ENCODE peak calls at places on chromosomes 11 and 22, in seven cellular contexts. One of them, this sample, is unnamed.

GRCh38 chr11:114229062-114229450 is 67.1 kb upstream of the NNMT start:
- DNase-seq in IMR-90: no peak
- DNase-seq in activated CD8-positive, alpha-beta T cell treated with anti-CD3 and anti-CD28 coated beads, Interleukin-2, amount 10 ng/mL, durations not matched to agents 7 days and 5 days: no peak
- DNase-seq in NCI-H1417: no peak
- DNase-seq in head of caudate nucleus: peak; percentile 57
- DNase-seq in psoas muscle: no peak
- DNase-seq in activated CD4-positive, alpha-beta T cell treated with anti-CD3 and anti-CD28 coated beads, Interleukin-2, amount 10 ng/mL, durations not matched to agents 24 days and 14 days: no peak
- DNase-seq in this sample: peak; percentile 44

GRCh38 chr11:96367357-96367756 is 22.4 kb downstream of the CCDC82 start:
- DNase-seq in IMR-90: no peak
- DNase-seq in activated CD8-positive, alpha-beta T cell treated with anti-CD3 and anti-CD28 coated beads, Interleukin-2, amount 10 ng/mL, durations not matched to agents 7 days and 5 days: no peak
- DNase-seq in NCI-H1417: no peak
- DNase-seq in head of caudate nucleus: no peak
- DNase-seq in psoas muscle: no peak
- DNase-seq in activated CD4-positive, alpha-beta T cell treated with anti-CD3 and anti-CD28 coated beads, Interleukin-2, amount 10 ng/mL, durations not matched to agents 24 days and 14 days: no peak
- DNase-seq in this sample: no peak

GRCh38 chr11:14312736-14313438 is 46.1 kb downstream of the RRAS2 start:
- DNase-seq in IMR-90: peak; percentile 91
- DNase-seq in activated CD8-positive, alpha-beta T cell treated with anti-CD3 and anti-CD28 coated beads, Interleukin-2, amount 10 ng/mL, durations not matched to agents 7 days and 5 days: no peak
- DNase-seq in NCI-H1417: no peak
- DNase-seq in head of caudate nucleus: no peak
- DNase-seq in psoas muscle: no peak
- DNase-seq in activated CD4-positive, alpha-beta T cell treated with anti-CD3 and anti-CD28 coated beads, Interleukin-2, amount 10 ng/mL, durations not matched to agents 24 days and 14 days: no peak
- DNase-seq in this sample: no peak

GRCh38 chr22:48741540-48741939 is 1086.1 kb downstream of the BRD1 start:
- DNase-seq in IMR-90: no peak
- DNase-seq in activated CD8-positive, alpha-beta T cell treated with anti-CD3 and anti-CD28 coated beads, Interleukin-2, amount 10 ng/mL, durations not matched to agents 7 days and 5 days: no peak
- DNase-seq in NCI-H1417: no peak
- DNase-seq in head of caudate nucleus: no peak
- DNase-seq in psoas muscle: no peak
- DNase-seq in activated CD4-positive, alpha-beta T cell treated with anti-CD3 and anti-CD28 coated beads, Interleukin-2, amount 10 ng/mL, durations not matched to agents 24 days and 14 days: no peak
- DNase-seq in this sample: no peak

GRCh38 chr22:19991645-19992451 is 24.8 kb downstream of the ARVCF start:
- DNase-seq in IMR-90: no peak
- DNase-seq in activated CD8-positive, alpha-beta T cell treated with anti-CD3 and anti-CD28 coated beads, Interleukin-2, amount 10 ng/mL, durations not matched to agents 7 days and 5 days: no peak
- DNase-seq in NCI-H1417: no peak
- DNase-seq in head of caudate nucleus: peak; percentile 70
- DNase-seq in psoas muscle: peak; percentile 57
- DNase-seq in activated CD4-positive, alpha-beta T cell treated with anti-CD3 and anti-CD28 coated beads, Interleukin-2, amount 10 ng/mL, durations not matched to agents 24 days and 14 days: no peak
- DNase-seq in this sample: no peak

GRCh38 chr11:73838443-73839122 is 38.1 kb downstream of the COA4 start:
- DNase-seq in IMR-90: peak; percentile 50
- DNase-seq in activated CD8-positive, alpha-beta T cell treated with anti-CD3 and anti-CD28 coated beads, Interleukin-2, amount 10 ng/mL, durations not matched to agents 7 days and 5 days: no peak
- DNase-seq in NCI-H1417: no peak
- DNase-seq in head of caudate nucleus: no peak
- DNase-seq in psoas muscle: no peak
- DNase-seq in activated CD4-positive, alpha-beta T cell treated with anti-CD3 and anti-CD28 coated beads, Interleukin-2, amount 10 ng/mL, durations not matched to agents 24 days and 14 days: no peak
- DNase-seq in this sample: peak; percentile 23

GRCh38 chr11:74683279-74683871 is 47.9 kb downstream of the CHRDL2 start:
- DNase-seq in IMR-90: no peak
- DNase-seq in activated CD8-positive, alpha-beta T cell treated with anti-CD3 and anti-CD28 coated beads, Interleukin-2, amount 10 ng/mL, durations not matched to agents 7 days and 5 days: no peak
- DNase-seq in NCI-H1417: no peak
- DNase-seq in head of caudate nucleus: peak; percentile 87
- DNase-seq in psoas muscle: peak; percentile 61
- DNase-seq in activated CD4-positive, alpha-beta T cell treated with anti-CD3 and anti-CD28 coated beads, Interleukin-2, amount 10 ng/mL, durations not matched to agents 24 days and 14 days: no peak
- DNase-seq in this sample: no peak

GRCh38 chr11:12631651-12632050 is 42.6 kb upstream of the TEAD1 start:
- DNase-seq in IMR-90: peak; percentile 31
- DNase-seq in activated CD8-positive, alpha-beta T cell treated with anti-CD3 and anti-CD28 coated beads, Interleukin-2, amount 10 ng/mL, durations not matched to agents 7 days and 5 days: no peak
- DNase-seq in NCI-H1417: no peak
- DNase-seq in head of caudate nucleus: no peak
- DNase-seq in psoas muscle: no peak
- DNase-seq in activated CD4-positive, alpha-beta T cell treated with anti-CD3 and anti-CD28 coated beads, Interleukin-2, amount 10 ng/mL, durations not matched to agents 24 days and 14 days: no peak
- DNase-seq in this sample: no peak

GRCh38 chr11:116731097-116731761 is 41.6 kb downstream of the BUD13 start:
- DNase-seq in IMR-90: peak; percentile 10
- DNase-seq in activated CD8-positive, alpha-beta T cell treated with anti-CD3 and anti-CD28 coated beads, Interleukin-2, amount 10 ng/mL, durations not matched to agents 7 days and 5 days: no peak
- DNase-seq in NCI-H1417: peak; percentile 68
- DNase-seq in head of caudate nucleus: peak; percentile 85
- DNase-seq in psoas muscle: peak; percentile 79
- DNase-seq in activated CD4-positive, alpha-beta T cell treated with anti-CD3 and anti-CD28 coated beads, Interleukin-2, amount 10 ng/mL, durations not matched to agents 24 days and 14 days: no peak
- DNase-seq in this sample: peak; percentile 86

GRCh38 chr22:34070051-34070450 is 149.8 kb upstream of the LARGE1 start:
- DNase-seq in IMR-90: no peak
- DNase-seq in activated CD8-positive, alpha-beta T cell treated with anti-CD3 and anti-CD28 coated beads, Interleukin-2, amount 10 ng/mL, durations not matched to agents 7 days and 5 days: no peak
- DNase-seq in NCI-H1417: no peak
- DNase-seq in head of caudate nucleus: no peak
- DNase-seq in psoas muscle: no peak
- DNase-seq in activated CD4-positive, alpha-beta T cell treated with anti-CD3 and anti-CD28 coated beads, Interleukin-2, amount 10 ng/mL, durations not matched to agents 24 days and 14 days: no peak
- DNase-seq in this sample: no peak

GRCh38 chr11:75740681-75741080 is 23.0 kb downstream of the MOGAT2 start:
- DNase-seq in IMR-90: no peak
- DNase-seq in activated CD8-positive, alpha-beta T cell treated with anti-CD3 and anti-CD28 coated beads, Interleukin-2, amount 10 ng/mL, durations not matched to agents 7 days and 5 days: no peak
- DNase-seq in NCI-H1417: no peak
- DNase-seq in head of caudate nucleus: no peak
- DNase-seq in psoas muscle: no peak
- DNase-seq in activated CD4-positive, alpha-beta T cell treated with anti-CD3 and anti-CD28 coated beads, Interleukin-2, amount 10 ng/mL, durations not matched to agents 24 days and 14 days: no peak
- DNase-seq in this sample: no peak

GRCh38 chr11:86625544-86625943 is 46.9 kb downstream of the ME3 start:
- DNase-seq in IMR-90: no peak
- DNase-seq in activated CD8-positive, alpha-beta T cell treated with anti-CD3 and anti-CD28 coated beads, Interleukin-2, amount 10 ng/mL, durations not matched to agents 7 days and 5 days: no peak
- DNase-seq in NCI-H1417: no peak
- DNase-seq in head of caudate nucleus: no peak
- DNase-seq in psoas muscle: no peak
- DNase-seq in activated CD4-positive, alpha-beta T cell treated with anti-CD3 and anti-CD28 coated beads, Interleukin-2, amount 10 ng/mL, durations not matched to agents 24 days and 14 days: no peak
- DNase-seq in this sample: no peak

GRCh38 chr11:111846063-111846462 is 25.3 kb downstream of the ALG9 start:
- DNase-seq in IMR-90: peak; percentile 87
- DNase-seq in activated CD8-positive, alpha-beta T cell treated with anti-CD3 and anti-CD28 coated beads, Interleukin-2, amount 10 ng/mL, durations not matched to agents 7 days and 5 days: no peak
- DNase-seq in NCI-H1417: no peak
- DNase-seq in head of caudate nucleus: no peak
- DNase-seq in psoas muscle: no peak
- DNase-seq in activated CD4-positive, alpha-beta T cell treated with anti-CD3 and anti-CD28 coated beads, Interleukin-2, amount 10 ng/mL, durations not matched to agents 24 days and 14 days: no peak
- DNase-seq in this sample: peak; percentile 36

GRCh38 chr11:81674211-81674610 is 1059.5 kb downstream of the FAM181B start:
- DNase-seq in IMR-90: no peak
- DNase-seq in activated CD8-positive, alpha-beta T cell treated with anti-CD3 and anti-CD28 coated beads, Interleukin-2, amount 10 ng/mL, durations not matched to agents 7 days and 5 days: no peak
- DNase-seq in NCI-H1417: no peak
- DNase-seq in head of caudate nucleus: no peak
- DNase-seq in psoas muscle: no peak
- DNase-seq in activated CD4-positive, alpha-beta T cell treated with anti-CD3 and anti-CD28 coated beads, Interleukin-2, amount 10 ng/mL, durations not matched to agents 24 days and 14 days: peak; percentile 56
- DNase-seq in this sample: no peak

GRCh38 chr11:126538071-126538470 is 182.6 kb downstream of the ST3GAL4 start:
- DNase-seq in IMR-90: no peak
- DNase-seq in activated CD8-positive, alpha-beta T cell treated with anti-CD3 and anti-CD28 coated beads, Interleukin-2, amount 10 ng/mL, durations not matched to agents 7 days and 5 days: no peak
- DNase-seq in NCI-H1417: no peak
- DNase-seq in head of caudate nucleus: no peak
- DNase-seq in psoas muscle: no peak
- DNase-seq in activated CD4-positive, alpha-beta T cell treated with anti-CD3 and anti-CD28 coated beads, Interleukin-2, amount 10 ng/mL, durations not matched to agents 24 days and 14 days: no peak
- DNase-seq in this sample: no peak

GRCh38 chr22:43475549-43476076 is 63.8 kb downstream of the MPPED1 start:
- DNase-seq in IMR-90: no peak
- DNase-seq in activated CD8-positive, alpha-beta T cell treated with anti-CD3 and anti-CD28 coated beads, Interleukin-2, amount 10 ng/mL, durations not matched to agents 7 days and 5 days: no peak
- DNase-seq in NCI-H1417: no peak
- DNase-seq in head of caudate nucleus: no peak
- DNase-seq in psoas muscle: no peak
- DNase-seq in activated CD4-positive, alpha-beta T cell treated with anti-CD3 and anti-CD28 coated beads, Interleukin-2, amount 10 ng/mL, durations not matched to agents 24 days and 14 days: no peak
- DNase-seq in this sample: no peak

GRCh38 chr11:103368151-103368550 is 258.9 kb downstream of the DYNC2H1 start:
- DNase-seq in IMR-90: no peak
- DNase-seq in activated CD8-positive, alpha-beta T cell treated with anti-CD3 and anti-CD28 coated beads, Interleukin-2, amount 10 ng/mL, durations not matched to agents 7 days and 5 days: no peak
- DNase-seq in NCI-H1417: no peak
- DNase-seq in head of caudate nucleus: no peak
- DNase-seq in psoas muscle: no peak
- DNase-seq in activated CD4-positive, alpha-beta T cell treated with anti-CD3 and anti-CD28 coated beads, Interleukin-2, amount 10 ng/mL, durations not matched to agents 24 days and 14 days: no peak
- DNase-seq in this sample: no peak

GRCh38 chr11:115660072-115660805 is 156.0 kb upstream of the CADM1 start:
- DNase-seq in IMR-90: no peak
- DNase-seq in activated CD8-positive, alpha-beta T cell treated with anti-CD3 and anti-CD28 coated beads, Interleukin-2, amount 10 ng/mL, durations not matched to agents 7 days and 5 days: no peak
- DNase-seq in NCI-H1417: peak; percentile 78
- DNase-seq in head of caudate nucleus: no peak
- DNase-seq in psoas muscle: no peak
- DNase-seq in activated CD4-positive, alpha-beta T cell treated with anti-CD3 and anti-CD28 coated beads, Interleukin-2, amount 10 ng/mL, durations not matched to agents 24 days and 14 days: no peak
- DNase-seq in this sample: peak; percentile 42

GRCh38 chr11:1299621-1300020 is 9.8 kb downstream of the TOLLIP start:
- DNase-seq in IMR-90: no peak
- DNase-seq in activated CD8-positive, alpha-beta T cell treated with anti-CD3 and anti-CD28 coated beads, Interleukin-2, amount 10 ng/mL, durations not matched to agents 7 days and 5 days: no peak
- DNase-seq in NCI-H1417: no peak
- DNase-seq in head of caudate nucleus: no peak
- DNase-seq in psoas muscle: no peak
- DNase-seq in activated CD4-positive, alpha-beta T cell treated with anti-CD3 and anti-CD28 coated beads, Interleukin-2, amount 10 ng/mL, durations not matched to agents 24 days and 14 days: no peak
- DNase-seq in this sample: no peak

GRCh38 chr11:68384530-68385081 is 72.2 kb downstream of the LRP5 start:
- DNase-seq in IMR-90: no peak
- DNase-seq in activated CD8-positive, alpha-beta T cell treated with anti-CD3 and anti-CD28 coated beads, Interleukin-2, amount 10 ng/mL, durations not matched to agents 7 days and 5 days: no peak
- DNase-seq in NCI-H1417: no peak
- DNase-seq in head of caudate nucleus: no peak
- DNase-seq in psoas muscle: peak; percentile 47
- DNase-seq in activated CD4-positive, alpha-beta T cell treated with anti-CD3 and anti-CD28 coated beads, Interleukin-2, amount 10 ng/mL, durations not matched to agents 24 days and 14 days: no peak
- DNase-seq in this sample: no peak

GRCh38 chr22:39356464-39356863 is 6.7 kb downstream of the SYNGR1 start:
- DNase-seq in IMR-90: no peak
- DNase-seq in activated CD8-positive, alpha-beta T cell treated with anti-CD3 and anti-CD28 coated beads, Interleukin-2, amount 10 ng/mL, durations not matched to agents 7 days and 5 days: no peak
- DNase-seq in NCI-H1417: no peak
- DNase-seq in head of caudate nucleus: no peak
- DNase-seq in psoas muscle: no peak
- DNase-seq in activated CD4-positive, alpha-beta T cell treated with anti-CD3 and anti-CD28 coated beads, Interleukin-2, amount 10 ng/mL, durations not matched to agents 24 days and 14 days: no peak
- DNase-seq in this sample: peak; percentile 97